ENCODE peak calls at places on chromosome 13, in five cellular contexts. W is fibroblast of lung, X is SK-N-SH, G is astrocyte, Q is IMR-90. F is an unnamed sample.

GRCh38 chr13:76723551-76724232 is 162.5 kb downstream of the KCTD12 start:
- DNase-seq in W (peak), Q (peak), G (peak), X (no peak), F (no peak)

GRCh38 chr13:41694902-41695301 is 237.6 kb downstream of the RGCC start:
- DNase-seq in W (peak), X (no peak), G (peak), Q (peak), F (no peak)

GRCh38 chr13:96817336-96817941 is 176.8 kb downstream of the OXGR1 start:
- DNase-seq in X (peak), G (no peak), Q (peak), W (peak), F (no peak)

GRCh38 chr13:41222259-41222852 is 28.0 kb upstream of the KBTBD7 start:
- DNase-seq in W (peak), Q (peak), X (peak), G (peak), F (peak)

GRCh38 chr13:40553356-40553755 is 113.1 kb downstream of the FOXO1 start:
- DNase-seq in W (no peak), G (no peak), Q (no peak), X (no peak), F (no peak)

GRCh38 chr13:114066956-114067355 is 65.5 kb downstream of the RASA3 start:
- DNase-seq in G (no peak), Q (no peak), W (no peak), X (no peak), F (no peak)

GRCh38 chr13:73972503-73972902 is 161.7 kb downstream of the KLF12 start:
- DNase-seq in X (no peak), W (no peak), Q (no peak), G (no peak), F (no peak)

GRCh38 chr13:39451301-39451700 is 151.7 kb downstream of the LHFPL6 start:
- DNase-seq in W (peak), Q (peak), G (peak), X (no peak), F (no peak)

GRCh38 chr13:101514695-101515275 is 62.3 kb downstream of the ITGBL1 start:
- DNase-seq in Q (peak), W (peak), G (peak), X (peak), F (no peak)

GRCh38 chr13:108322206-108322824 is 52.8 kb downstream of the TNFSF13B start:
- DNase-seq in X (peak), G (peak), W (peak), Q (peak), F (peak)

GRCh38 chr13:28794370-28794769 is 25.8 kb upstream of the MTUS2 start:
- DNase-seq in Q (no peak), W (no peak), G (no peak), X (no peak), F (no peak)

GRCh38 chr13:51814825-51815650 is 11.1 kb upstream of the DHRS12 start:
- DNase-seq in X (peak), G (no peak), Q (peak), W (peak), F (no peak)

GRCh38 chr13:46885018-46885417 is 11.8 kb downstream of the HTR2A start:
- DNase-seq in G (no peak), X (no peak), W (peak), Q (peak), F (no peak)

GRCh38 chr13:54029720-54030119 is 1001.1 kb downstream of the OLFM4 start:
- DNase-seq in Q (no peak), X (no peak), W (no peak), G (no peak), F (no peak)

GRCh38 chr13:46181799-46182490 is at the start of gene LCP1:
- DNase-seq in X (no peak), W (no peak), G (no peak), Q (no peak), F (no peak)

GRCh38 chr13:21579754-21580316 is 24.1 kb downstream of the MICU2 start:
- DNase-seq in W (peak), Q (no peak), G (no peak), X (no peak), F (no peak)

GRCh38 chr13:100506600-100507422 is 81.8 kb downstream of the GGACT start:
- DNase-seq in W (no peak), X (no peak), G (no peak), Q (no peak), F (no peak)

GRCh38 chr13:37263881-37264280 is 158.4 kb upstream of the CSNK1A1L start:
- DNase-seq in Q (no peak), X (no peak), G (no peak), W (no peak), F (no peak)

GRCh38 chr13:98478134-98479129 is 98.5 kb downstream of the STK24 start:
- DNase-seq in X (peak), W (peak), G (peak), Q (peak), F (no peak)

GRCh38 chr13:108276060-108276459 is 6.5 kb downstream of the TNFSF13B start:
- DNase-seq in G (no peak), Q (no peak), W (no peak), X (no peak), F (no peak)

GRCh38 chr13:106083620-106084350 is 451.7 kb downstream of the EFNB2 start:
- DNase-seq in X (peak), W (peak), G (peak), Q (peak), F (no peak)

GRCh38 chr13:51542358-51542972 is 41.8 kb upstream of the WDFY2 start:
- DNase-seq in Q (peak), G (no peak), X (peak), W (no peak), F (no peak)

GRCh38 chr13:76993021-76993420 is 1.1 kb downstream of the CLN5 start:
- DNase-seq in G (peak), W (peak), X (no peak), Q (peak), F (no peak)

GRCh38 chr13:112732679-112733078 is 42.8 kb downstream of the ATP11A start:
- DNase-seq in G (no peak), W (no peak), Q (no peak), X (no peak), F (no peak)

GRCh38 chr13:41216160-41216559 is 21.8 kb upstream of the KBTBD7 start:
- DNase-seq in Q (peak), W (peak), X (no peak), G (peak), F (peak)

GRCh38 chr13:51957377-51958216 is 53.7 kb downstream of the ATP7B start:
- DNase-seq in W (no peak), G (no peak), X (no peak), Q (no peak), F (no peak)

GRCh38 chr13:108682714-108683113 is 53.3 kb downstream of the MYO16 start:
- DNase-seq in W (no peak), Q (no peak), G (no peak), X (no peak), F (no peak)

GRCh38 chr13:100510208-100510997 is 78.2 kb downstream of the GGACT start:
- DNase-seq in W (no peak), G (no peak), X (peak), Q (no peak), F (no peak)

GRCh38 chr13:99383946-99384345 is 76.7 kb upstream of the GPR183 start:
- DNase-seq in Q (no peak), W (no peak), X (no peak), G (no peak), F (no peak)

GRCh38 chr13:43227721-43228120 is 204.3 kb downstream of the DNAJC15 start:
- DNase-seq in W (peak), X (no peak), Q (peak), G (peak), F (no peak)

GRCh38 chr13:36549771-36550170 is 117.5 kb downstream of the CCNA1 start:
- DNase-seq in G (no peak), Q (no peak), X (peak), W (no peak), F (no peak)

GRCh38 chr13:78098249-78098648 is 179.6 kb upstream of the EDNRB start:
- DNase-seq in G (no peak), W (no peak), X (no peak), Q (no peak), F (no peak)

DNA sequence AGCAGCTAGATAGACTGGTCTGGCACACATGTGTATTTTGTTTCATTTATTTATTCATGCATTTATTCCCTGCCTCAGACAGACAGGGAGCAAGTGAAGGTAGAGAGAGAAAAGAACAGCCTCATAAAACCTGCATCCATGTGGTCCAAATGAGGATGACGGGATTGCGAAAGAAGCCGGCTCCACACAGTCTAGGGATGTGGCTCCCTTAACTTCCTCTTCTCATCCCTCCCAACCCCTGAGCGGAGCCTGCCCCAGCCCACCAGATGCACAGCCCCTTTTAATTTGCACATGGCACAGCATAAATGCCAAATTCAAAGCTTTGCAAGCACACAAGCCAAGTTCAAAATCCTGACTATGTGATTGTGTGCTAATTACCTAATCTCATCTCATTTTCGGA is 156.6 kb downstream of the DCT start:
- DNase-seq in W (no peak), X (no peak), Q (no peak), G (no peak), F (no peak)
- H3K4me3 ChIP-seq in W (no peak), X (no peak), Q (no peak), G (no peak), F (no peak)

DNA sequence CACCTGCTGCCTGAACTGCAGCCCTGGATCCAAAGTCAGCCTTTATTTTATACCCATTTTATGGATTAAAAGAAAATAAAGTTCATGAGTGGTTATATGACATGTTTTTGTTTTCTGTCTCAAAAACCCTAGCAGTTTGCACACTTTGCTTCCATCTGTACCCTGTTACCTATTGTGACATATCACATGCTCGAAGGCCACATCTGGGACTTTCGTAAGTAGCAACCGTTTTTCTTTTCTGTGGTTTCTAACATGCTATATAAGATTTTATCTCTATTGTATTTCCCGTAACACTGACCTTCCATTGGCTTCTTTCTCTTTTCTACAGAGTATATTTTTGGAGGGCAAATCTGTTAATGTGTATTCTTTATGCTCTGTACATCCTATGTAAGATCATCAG is 1007.2 kb downstream of the PCDH9 start:
- DNase-seq in Q (no peak), G (no peak), W (no peak), X (no peak), F (no peak)
- H2AFZ ChIP-seq in Q (no peak), G (no peak), W (no peak), X (no peak), F (no peak)

GRCh38 chr13:104805346-104805745 is 1730.1 kb downstream of the EFNB2 start:
- DNase-seq in W (no peak), Q (no peak), X (no peak), G (no peak), F (no peak)

GRCh38 chr13:104809483-104809882 is 1726.0 kb downstream of the EFNB2 start:
- DNase-seq in W (peak), Q (no peak), G (peak), X (no peak), F (no peak)

GRCh38 chr13:104810242-104810641 is 1725.2 kb downstream of the EFNB2 start:
- DNase-seq in W (no peak), X (no peak), G (no peak), Q (no peak), F (no peak)
- H3K4me3 ChIP-seq in W (no peak), X (no peak), G (no peak), Q (no peak), F (no peak)

GRCh38 chr13:24075137-24075975 is 85.2 kb upstream of the SPATA13 start:
- DNase-seq in G (no peak), W (no peak), Q (no peak), X (no peak), F (no peak)
- H2AFZ ChIP-seq in G (no peak), W (no peak), Q (no peak), X (no peak), F (no peak)